ENCODE peak calls at places on chromosome 19, in six cellular contexts. One of them, this sample, is unnamed.

GRCh38 chr19:39824143-39825092 is 9.5 kb downstream of the DYRK1B start:
- DNase-seq in WERI-Rb-1: peak; percentile 93
- DNase-seq in colonic mucosa: peak; percentile 91
- DNase-seq in GM23338: peak; percentile 99
- DNase-seq in thyroid gland: peak; percentile 91
- DNase-seq in PC-9: peak; percentile 65
- DNase-seq in this sample: peak; percentile 87

GRCh38 chr19:46426035-46426505 is 2.7 kb downstream of the PNMA8C start:
- DNase-seq in WERI-Rb-1: peak; percentile 39
- DNase-seq in colonic mucosa: no peak
- DNase-seq in GM23338: no peak
- DNase-seq in thyroid gland: peak; percentile 53
- DNase-seq in PC-9: no peak
- DNase-seq in this sample: no peak

GRCh38 chr19:23972161-23972560 is 57.5 kb downstream of the ZNF726 start:
- DNase-seq in WERI-Rb-1: no peak
- DNase-seq in colonic mucosa: no peak
- DNase-seq in GM23338: no peak
- DNase-seq in thyroid gland: no peak
- DNase-seq in PC-9: no peak
- DNase-seq in this sample: no peak

GRCh38 chr19:33259532-33259931 is 33.9 kb upstream of the SLC7A10 start:
- DNase-seq in WERI-Rb-1: no peak
- DNase-seq in colonic mucosa: no peak
- DNase-seq in GM23338: no peak
- DNase-seq in thyroid gland: no peak
- DNase-seq in PC-9: no peak
- DNase-seq in this sample: no peak

GRCh38 chr19:11984986-11985385 is 20.1 kb downstream of the ZNF763 start:
- DNase-seq in WERI-Rb-1: peak; percentile 52
- DNase-seq in colonic mucosa: no peak
- DNase-seq in GM23338: peak; percentile 94
- DNase-seq in thyroid gland: no peak
- DNase-seq in PC-9: no peak
- DNase-seq in this sample: peak; percentile 29

GRCh38 chr19:34481861-34482379 is 362 bp downstream of the WTIP start:
- DNase-seq in WERI-Rb-1: no peak
- DNase-seq in colonic mucosa: no peak
- DNase-seq in GM23338: no peak
- DNase-seq in thyroid gland: no peak
- DNase-seq in PC-9: no peak
- DNase-seq in this sample: no peak

GRCh38 chr19:39818626-39819097 is 15.3 kb downstream of the DYRK1B start:
- DNase-seq in WERI-Rb-1: no peak
- DNase-seq in colonic mucosa: no peak
- DNase-seq in GM23338: no peak
- DNase-seq in thyroid gland: no peak
- DNase-seq in PC-9: no peak
- DNase-seq in this sample: no peak

GRCh38 chr19:7926021-7926726 is at the start of gene CTXN1:
- DNase-seq in WERI-Rb-1: peak; percentile 77
- DNase-seq in colonic mucosa: peak; percentile 83
- DNase-seq in GM23338: peak; percentile 71
- DNase-seq in thyroid gland: peak; percentile 68
- DNase-seq in PC-9: peak; percentile 84
- DNase-seq in this sample: peak; percentile 91

GRCh38 chr19:40445945-40446784 is 2.0 kb upstream of the SERTAD3 start:
- DNase-seq in WERI-Rb-1: peak; percentile 59
- DNase-seq in colonic mucosa: peak; percentile 88
- DNase-seq in GM23338: peak; percentile 81
- DNase-seq in thyroid gland: peak; percentile 51
- DNase-seq in PC-9: peak; percentile 70
- DNase-seq in this sample: no peak

GRCh38 chr19:7699422-7700127 is 2.4 kb downstream of the FCER2 start:
- DNase-seq in WERI-Rb-1: no peak
- DNase-seq in colonic mucosa: no peak
- DNase-seq in GM23338: no peak
- DNase-seq in thyroid gland: no peak
- DNase-seq in PC-9: peak; percentile 15
- DNase-seq in this sample: no peak

GRCh38 chr19:34236035-34236793 is 18.1 kb upstream of the GARRE1 start:
- DNase-seq in WERI-Rb-1: no peak
- DNase-seq in colonic mucosa: peak; percentile 68
- DNase-seq in GM23338: no peak
- DNase-seq in thyroid gland: no peak
- DNase-seq in PC-9: no peak
- DNase-seq in this sample: peak; percentile 29

GRCh38 chr19:5542665-5543064 is 25.1 kb downstream of the TINCR start:
- DNase-seq in WERI-Rb-1: peak; percentile 51
- DNase-seq in colonic mucosa: no peak
- DNase-seq in GM23338: peak; percentile 58
- DNase-seq in thyroid gland: no peak
- DNase-seq in PC-9: no peak
- DNase-seq in this sample: no peak

GRCh38 chr19:50772408-50773311 is 2.4 kb downstream of the GPR32 start:
- DNase-seq in WERI-Rb-1: no peak
- DNase-seq in colonic mucosa: no peak
- DNase-seq in GM23338: peak; percentile 68
- DNase-seq in thyroid gland: no peak
- DNase-seq in PC-9: no peak
- DNase-seq in this sample: no peak

GRCh38 chr19:55490478-55491436 is 2.5 kb downstream of the SSC5D start:
- DNase-seq in WERI-Rb-1: no peak
- DNase-seq in colonic mucosa: no peak
- DNase-seq in GM23338: no peak
- DNase-seq in thyroid gland: no peak
- DNase-seq in PC-9: no peak
- DNase-seq in this sample: no peak

GRCh38 chr19:41223431-41224234 is 4.6 kb downstream of the AXL start:
- DNase-seq in WERI-Rb-1: no peak
- DNase-seq in colonic mucosa: no peak
- DNase-seq in GM23338: peak; percentile 76
- DNase-seq in thyroid gland: no peak
- DNase-seq in PC-9: peak; percentile 91
- DNase-seq in this sample: no peak

GRCh38 chr19:39405930-39406655 is 554 bp upstream of the ZFP36 start:
- DNase-seq in WERI-Rb-1: peak; percentile 55
- DNase-seq in colonic mucosa: peak; percentile 78
- DNase-seq in GM23338: peak; percentile 83
- DNase-seq in thyroid gland: no peak
- DNase-seq in PC-9: no peak
- DNase-seq in this sample: no peak

GRCh38 chr19:48170817-48171347 is 402 bp downstream of the ZSWIM9 start:
- DNase-seq in WERI-Rb-1: no peak
- DNase-seq in colonic mucosa: peak; percentile 28
- DNase-seq in GM23338: peak; percentile 37
- DNase-seq in thyroid gland: peak; percentile 6
- DNase-seq in PC-9: no peak
- DNase-seq in this sample: no peak

GRCh38 chr19:7391218-7391670 is 42.5 kb downstream of the ARHGEF18 start:
- DNase-seq in WERI-Rb-1: no peak
- DNase-seq in colonic mucosa: peak; percentile 73
- DNase-seq in GM23338: no peak
- DNase-seq in thyroid gland: no peak
- DNase-seq in PC-9: peak; percentile 74
- DNase-seq in this sample: no peak

GRCh38 chr19:48489608-48490216 is 20.5 kb downstream of the CYTH2 start:
- DNase-seq in WERI-Rb-1: peak; percentile 78
- DNase-seq in colonic mucosa: peak; percentile 86
- DNase-seq in GM23338: peak; percentile 87
- DNase-seq in thyroid gland: peak; percentile 76
- DNase-seq in PC-9: peak; percentile 81
- DNase-seq in this sample: peak; percentile 86

GRCh38 chr19:40363128-40363527 is 14.6 kb downstream of the PLD3 start:
- DNase-seq in WERI-Rb-1: no peak
- DNase-seq in colonic mucosa: no peak
- DNase-seq in GM23338: no peak
- DNase-seq in thyroid gland: no peak
- DNase-seq in PC-9: no peak
- DNase-seq in this sample: no peak

GRCh38 chr19:41323023-41323422 is 13.1 kb downstream of the CCDC97 start:
- DNase-seq in WERI-Rb-1: no peak
- DNase-seq in colonic mucosa: no peak
- DNase-seq in GM23338: no peak
- DNase-seq in thyroid gland: no peak
- DNase-seq in PC-9: no peak
- DNase-seq in this sample: no peak

GRCh38 chr19:2109278-2109864 is 12.7 kb downstream of the IZUMO4 start:
- DNase-seq in WERI-Rb-1: no peak
- DNase-seq in colonic mucosa: no peak
- DNase-seq in GM23338: no peak
- DNase-seq in thyroid gland: no peak
- DNase-seq in PC-9: no peak
- DNase-seq in this sample: no peak

GRCh38 chr19:2111886-2112285 is 15.2 kb downstream of the IZUMO4 start:
- DNase-seq in WERI-Rb-1: no peak
- DNase-seq in colonic mucosa: no peak
- DNase-seq in GM23338: no peak
- DNase-seq in thyroid gland: no peak
- DNase-seq in PC-9: no peak
- DNase-seq in this sample: no peak

GRCh38 chr19:2111425-2111824 is 14.7 kb downstream of the IZUMO4 start:
- DNase-seq in WERI-Rb-1: no peak
- DNase-seq in colonic mucosa: no peak
- DNase-seq in GM23338: no peak
- DNase-seq in thyroid gland: no peak
- DNase-seq in PC-9: no peak
- DNase-seq in this sample: no peak

GRCh38 chr19:2112516-2113320 is 16.0 kb downstream of the IZUMO4 start:
- DNase-seq in WERI-Rb-1: no peak
- DNase-seq in colonic mucosa: no peak
- DNase-seq in GM23338: no peak
- DNase-seq in thyroid gland: no peak
- DNase-seq in PC-9: no peak
- DNase-seq in this sample: no peak

GRCh38 chr19:2110822-2111221 is 14.1 kb downstream of the IZUMO4 start:
- DNase-seq in WERI-Rb-1: no peak
- DNase-seq in colonic mucosa: no peak
- DNase-seq in GM23338: peak; percentile 52
- DNase-seq in thyroid gland: no peak
- DNase-seq in PC-9: no peak
- DNase-seq in this sample: no peak
- TF ChIP-seq CTCF in WERI-Rb-1: peak; percentile 52
- TF ChIP-seq CTCF in colonic mucosa: no peak
- TF ChIP-seq CTCF in GM23338: peak; percentile 69
- TF ChIP-seq CTCF in thyroid gland: no peak
- TF ChIP-seq CTCF in PC-9: no peak
- TF ChIP-seq CTCF in this sample: no peak

GRCh38 chr19:14033946-14034345 is 2.4 kb downstream of the IL27RA start:
- DNase-seq in WERI-Rb-1: no peak
- DNase-seq in colonic mucosa: no peak
- DNase-seq in GM23338: no peak
- DNase-seq in thyroid gland: no peak
- DNase-seq in PC-9: no peak
- DNase-seq in this sample: no peak

GRCh38 chr19:14035706-14036105 is 4.1 kb downstream of the IL27RA start:
- DNase-seq in WERI-Rb-1: no peak
- DNase-seq in colonic mucosa: no peak
- DNase-seq in GM23338: no peak
- DNase-seq in thyroid gland: no peak
- DNase-seq in PC-9: no peak
- DNase-seq in this sample: no peak

GRCh38 chr19:14030997-14031718 is 404 bp upstream of the IL27RA start:
- DNase-seq in WERI-Rb-1: no peak
- DNase-seq in colonic mucosa: no peak
- DNase-seq in GM23338: peak; percentile 28
- DNase-seq in thyroid gland: no peak
- DNase-seq in PC-9: no peak
- DNase-seq in this sample: no peak

GRCh38 chr19:14028901-14029300 is 953 bp downstream of the RLN3 start:
- DNase-seq in WERI-Rb-1: peak; percentile 38
- DNase-seq in colonic mucosa: no peak
- DNase-seq in GM23338: no peak
- DNase-seq in thyroid gland: no peak
- DNase-seq in PC-9: no peak
- DNase-seq in this sample: no peak

DNA sequence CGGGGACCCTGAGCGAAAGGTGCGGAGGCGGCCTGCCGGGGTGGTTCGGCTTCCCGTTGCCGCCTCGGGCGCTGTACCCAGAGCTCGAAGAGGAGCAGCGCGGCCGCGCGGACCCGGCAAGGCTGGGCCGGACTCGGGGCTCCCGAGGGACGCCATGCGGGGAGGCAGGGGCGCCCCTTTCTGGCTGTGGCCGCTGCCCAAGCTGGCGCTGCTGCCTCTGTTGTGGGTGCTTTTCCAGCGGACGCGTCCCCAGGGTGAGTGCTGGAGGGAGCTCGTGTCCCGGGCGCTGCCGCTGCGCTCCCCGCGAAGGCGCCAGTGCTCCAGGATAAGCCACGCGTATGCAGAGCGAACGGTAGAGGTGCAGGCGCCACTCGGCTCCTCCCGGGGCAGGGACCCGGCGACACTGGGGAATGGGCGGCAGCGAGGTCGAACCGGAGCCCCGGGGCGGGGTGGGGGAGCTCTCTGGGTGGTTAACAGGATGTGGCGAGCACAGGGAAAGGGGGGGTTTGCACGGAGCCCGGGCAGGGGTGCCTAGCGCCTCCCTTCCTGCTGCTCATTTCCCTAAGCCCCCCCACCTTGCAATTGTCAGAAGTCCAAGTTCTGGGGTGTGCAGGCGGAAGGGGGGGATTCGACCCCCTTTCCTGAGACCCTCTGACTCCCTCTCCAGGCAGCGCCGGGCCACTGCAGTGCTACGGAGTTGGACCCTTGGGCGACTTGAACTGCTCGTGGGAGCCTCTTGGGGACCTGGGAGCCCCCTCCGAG is at the start of gene IL27RA:
- DNase-seq in WERI-Rb-1: peak; percentile 82
- DNase-seq in colonic mucosa: peak; percentile 78
- DNase-seq in GM23338: peak; percentile 80
- DNase-seq in thyroid gland: peak; percentile 60
- DNase-seq in PC-9: peak; percentile 56
- DNase-seq in this sample: peak; percentile 63
- TF ChIP-seq CTCF in WERI-Rb-1: peak; percentile 86
- TF ChIP-seq CTCF in colonic mucosa: peak; percentile 69
- TF ChIP-seq CTCF in GM23338: peak; percentile 79
- TF ChIP-seq CTCF in thyroid gland: no peak
- TF ChIP-seq CTCF in PC-9: peak; percentile 86
- TF ChIP-seq CTCF in this sample: peak; percentile 55

DNA sequence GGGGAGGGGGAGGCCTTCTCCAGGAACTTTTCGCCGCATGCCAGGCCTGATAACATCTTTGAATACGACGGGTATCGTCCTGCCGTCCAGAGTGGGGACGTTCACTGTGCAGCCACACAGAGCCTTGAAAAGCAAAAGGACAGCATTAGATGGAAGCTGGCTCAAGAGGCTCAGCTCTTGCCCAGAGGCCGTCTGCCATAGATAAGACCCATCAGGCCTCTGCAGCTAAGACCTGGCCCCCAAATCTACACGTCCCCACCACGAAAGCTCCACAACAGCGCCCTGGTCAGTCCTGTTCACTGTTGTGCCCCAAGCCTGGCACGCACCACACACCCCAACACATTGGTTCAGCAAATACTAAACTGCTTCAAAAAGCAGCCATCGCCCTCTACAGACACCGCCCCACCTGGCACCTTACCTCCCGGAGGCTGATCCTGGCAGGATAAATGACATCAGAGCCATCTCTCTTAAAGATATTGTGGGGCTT is 2.1 kb downstream of the DNAJB1 start:
- DNase-seq in WERI-Rb-1: no peak
- DNase-seq in colonic mucosa: peak; percentile 64
- DNase-seq in GM23338: peak; percentile 22
- DNase-seq in thyroid gland: no peak
- DNase-seq in PC-9: no peak
- DNase-seq in this sample: no peak
- TF ChIP-seq CTCF in WERI-Rb-1: peak; percentile 14
- TF ChIP-seq CTCF in colonic mucosa: no peak
- TF ChIP-seq CTCF in GM23338: peak; percentile 12
- TF ChIP-seq CTCF in thyroid gland: no peak
- TF ChIP-seq CTCF in PC-9: peak; percentile 55
- TF ChIP-seq CTCF in this sample: no peak

GRCh38 chr19:51810228-51810627 is 15.3 kb downstream of the FPR3 start:
- DNase-seq in WERI-Rb-1: peak; percentile 9
- DNase-seq in colonic mucosa: no peak
- DNase-seq in GM23338: peak; percentile 27
- DNase-seq in thyroid gland: no peak
- DNase-seq in PC-9: no peak
- DNase-seq in this sample: no peak
- TF ChIP-seq CTCF in WERI-Rb-1: peak; percentile 10
- TF ChIP-seq CTCF in colonic mucosa: no peak
- TF ChIP-seq CTCF in GM23338: peak; percentile 18
- TF ChIP-seq CTCF in thyroid gland: no peak
- TF ChIP-seq CTCF in PC-9: no peak
- TF ChIP-seq CTCF in this sample: no peak

This sample was measured in glutamatergic neuron.